ENCODE peak calls at places on chromosomes 1 and 21, in four cellular contexts. O is Calu3, T is lower lobe of right lung, G is HCT116. F is an unnamed sample.

GRCh38 chr1:241612533-241613505 is 27.4 kb downstream of the CHML start:
- DNase-seq in T (no peak), O (peak), G (no peak), F (no peak)

GRCh38 chr1:196372896-196373536 is 235.2 kb downstream of the KCNT2 start:
- DNase-seq in O (no peak), G (peak), T (no peak), F (peak)

GRCh38 chr1:33433509-33434362 is 2.8 kb upstream of the PHC2 start:
- DNase-seq in O (peak), G (peak), T (no peak), F (no peak)

GRCh38 chr1:38050397-38051141 is 4.0 kb upstream of the POU3F1 start:
- DNase-seq in T (no peak), G (no peak), O (no peak), F (no peak)

GRCh38 chr1:164651378-164651951 is 92.5 kb downstream of the PBX1 start:
- DNase-seq in O (peak), T (no peak), G (peak), F (no peak)

GRCh38 chr1:109622895-109623294 is 3.3 kb downstream of the AMPD2 start:
- DNase-seq in G (no peak), O (no peak), T (no peak), F (no peak)

GRCh38 chr1:51690285-51690961 is 73.5 kb downstream of the OSBPL9 start:
- DNase-seq in T (no peak), O (peak), G (no peak), F (no peak)

GRCh38 chr1:232974971-232975370 is 24.6 kb downstream of the NTPCR start:
- DNase-seq in O (no peak), G (no peak), T (no peak), F (no peak)

GRCh38 chr1:201578008-201578888 is 39.3 kb downstream of the NAV1 start:
- DNase-seq in G (no peak), O (no peak), T (no peak), F (no peak)

GRCh38 chr1:155125511-155125945 is 2.1 kb upstream of the EFNA1 start:
- DNase-seq in G (no peak), T (no peak), O (no peak), F (no peak)

GRCh38 chr1:62131093-62131725 is 63.4 kb upstream of the L1TD1 start:
- DNase-seq in G (no peak), T (no peak), O (peak), F (peak)

GRCh38 chr1:236677641-236678235 is 8.6 kb upstream of the ACTN2 start:
- DNase-seq in T (no peak), O (no peak), G (no peak), F (no peak)

GRCh38 chr1:64000021-64000420 is 203.4 kb upstream of the UBE2U start:
- DNase-seq in T (no peak), O (no peak), G (no peak), F (no peak)

GRCh38 chr1:116982319-116983004 is 19.1 kb upstream of the CD101 start:
- DNase-seq in G (no peak), O (no peak), T (no peak), F (no peak)

GRCh38 chr1:110673805-110674336 is 869 bp downstream of the KCNA3 start:
- DNase-seq in T (peak), O (no peak), G (no peak), F (no peak)

GRCh38 chr21:45951676-45952075 is 29.9 kb upstream of the COL6A1 start:
- DNase-seq in O (no peak), T (no peak), G (no peak), F (no peak)

GRCh38 chr1:31583995-31584868 is 7.9 kb downstream of the TINAGL1 start:
- DNase-seq in G (no peak), O (peak), T (peak), F (no peak)

GRCh38 chr1:25161981-25162380 is 70.3 kb downstream of the SYF2 start:
- DNase-seq in O (no peak), G (no peak), T (no peak), F (no peak)

GRCh38 chr1:206893380-206893779 is 3.9 kb upstream of the IL24 start:
- DNase-seq in T (no peak), O (no peak), G (no peak), F (no peak)

GRCh38 chr1:239587066-239587465 is 200.7 kb downstream of the CHRM3 start:
- DNase-seq in T (no peak), O (no peak), G (no peak), F (no peak)

GRCh38 chr1:109667452-109668122 is at the start of gene GSTM2:
- DNase-seq in O (no peak), G (no peak), T (peak), F (peak)

GRCh38 chr1:200028586-200029034 is 1.1 kb downstream of the NR5A2 start:
- DNase-seq in O (no peak), T (no peak), G (no peak), F (no peak)

GRCh38 chr1:156876281-156876680 is 15.6 kb downstream of the NTRK1 start:
- DNase-seq in G (no peak), O (no peak), T (no peak), F (no peak)

GRCh38 chr1:51313961-51314777 is 16.2 kb downstream of the TTC39A start:
- DNase-seq in O (peak), T (peak), G (no peak), F (no peak)

GRCh38 chr1:37465596-37466517 is 8.5 kb upstream of the ZC3H12A start:
- DNase-seq in O (no peak), T (no peak), G (no peak), F (no peak)

GRCh38 chr1:74432325-74432724 is 80.1 kb downstream of the LRRC53 start:
- DNase-seq in G (no peak), O (no peak), T (no peak), F (no peak)

GRCh38 chr21:37916795-37917142 is 512 bp upstream of the KCNJ6 start:
- DNase-seq in T (no peak), G (no peak), O (no peak), F (no peak)

GRCh38 chr1:19438552-19439196 is 46.7 kb downstream of the CAPZB start:
- DNase-seq in O (no peak), T (no peak), G (no peak), F (no peak)

GRCh38 chr1:158054721-158055120 is 61.3 kb downstream of the KIRREL1 start:
- DNase-seq in T (no peak), O (no peak), G (no peak), F (no peak)

GRCh38 chr1:174875306-174875705 is 124.4 kb upstream of the CACYBP start:
- DNase-seq in O (peak), G (no peak), T (peak), F (no peak)

GRCh38 chr1:154353460-154353904 is 28.2 kb downstream of the ATP8B2 start:
- DNase-seq in T (no peak), O (peak), G (peak), F (peak)

GRCh38 chr1:109548321-109549267 is at the start of gene GNAI3:
- DNase-seq in O (peak), G (peak), T (peak), F (peak)

GRCh38 chr21:38170283-38170682 is 86.5 kb upstream of the KCNJ15 start:
- DNase-seq in T (peak), O (peak), G (no peak), F (no peak)

DNA sequence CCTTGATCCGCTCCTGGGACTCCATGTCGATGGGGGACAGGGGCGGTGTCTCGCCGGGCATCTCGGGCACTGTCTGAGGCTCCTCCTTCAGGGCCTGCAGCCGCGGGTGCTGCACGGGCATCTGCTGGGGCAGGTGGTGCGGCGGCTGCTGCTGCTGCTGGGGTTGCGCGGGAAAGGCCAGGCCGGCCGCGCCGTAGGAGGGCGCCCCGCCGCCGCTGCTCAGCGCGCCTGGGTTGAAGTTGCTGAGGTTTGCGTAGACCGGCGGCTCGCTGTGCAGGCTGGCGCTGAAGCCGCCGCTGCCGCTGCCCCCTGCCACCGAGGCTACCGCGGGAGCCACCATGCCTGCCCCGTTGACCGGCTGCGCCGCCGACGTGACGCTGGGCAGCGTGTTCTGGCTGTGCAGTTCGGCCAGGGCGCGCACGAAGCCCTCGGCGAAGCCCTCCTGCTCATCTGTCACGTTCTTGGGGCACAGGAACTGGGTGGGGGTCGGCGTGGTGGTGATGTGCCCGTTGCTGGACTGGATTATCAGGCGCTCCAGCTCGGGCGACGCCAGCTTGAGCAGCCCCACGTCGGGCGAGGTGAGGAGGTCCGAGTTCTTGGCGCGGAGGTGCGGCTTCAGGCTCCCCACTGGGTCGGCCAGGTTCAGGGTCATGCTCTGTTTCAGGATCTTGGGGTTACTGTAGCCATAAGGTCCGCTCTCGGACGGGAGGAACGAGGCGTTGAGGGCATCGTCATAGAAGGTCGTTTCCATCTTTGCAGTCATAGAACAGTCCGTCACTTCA is 1.3 kb downstream of the JUN start:
- DNase-seq in G (no peak), O (peak), T (peak), F (peak)
- TF ChIP-seq CTCF in G (no peak), O (no peak), T (peak), F (peak)

GRCh38 chr21:44845418-44846200 is 27.7 kb upstream of the SUMO3 start:
- DNase-seq in G (no peak), T (peak), O (peak), F (peak)
- TF ChIP-seq CTCF in G (peak), T (peak), O (peak), F (peak)

DNA sequence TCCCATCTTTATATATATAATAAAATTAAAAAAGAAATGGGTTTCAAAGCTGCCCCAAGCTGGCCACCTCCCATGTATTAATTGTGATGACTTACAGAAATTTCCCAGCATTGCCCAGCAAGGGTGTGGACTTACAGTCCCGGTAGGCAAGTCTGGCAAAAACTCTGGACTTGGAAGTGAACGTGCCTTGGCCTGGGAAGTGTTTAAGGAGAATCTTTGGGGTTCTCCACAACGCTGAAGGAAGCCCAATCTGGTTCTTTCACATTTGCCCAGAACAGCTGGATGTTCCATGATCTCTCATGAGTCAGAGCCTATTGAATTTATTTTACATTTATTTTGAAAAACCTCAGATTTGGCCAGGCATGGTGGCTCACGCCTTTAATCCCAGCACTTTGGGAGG is 98.4 kb upstream of the SLC45A1 start:
- DNase-seq in O (no peak), T (no peak), G (no peak), F (no peak)
- TF ChIP-seq CTCF in O (no peak), T (no peak), G (no peak), F (no peak)

GRCh38 chr1:20484526-20485462 is 1.2 kb downstream of the CAMK2N1 start:
- DNase-seq in O (no peak), G (no peak), T (no peak), F (no peak)

GRCh38 chr1:20485527-20486456 is at the start of gene CAMK2N1:
- DNase-seq in O (peak), G (no peak), T (peak), F (peak)

GRCh38 chr1:20481643-20482498 is 4.1 kb downstream of the CAMK2N1 start:
- DNase-seq in T (no peak), G (no peak), O (no peak), F (no peak)

GRCh38 chr1:20483098-20483832 is 2.7 kb downstream of the CAMK2N1 start:
- DNase-seq in O (no peak), T (no peak), G (no peak), F (no peak)

GRCh38 chr1:20483833-20484525 is 2.0 kb downstream of the CAMK2N1 start:
- DNase-seq in G (no peak), T (no peak), O (no peak), F (peak)
- TF ChIP-seq CTCF in G (no peak), T (no peak), O (no peak), F (no peak)

GRCh38 chr1:115596080-115596795 is 45.5 kb upstream of the VANGL1 start:
- DNase-seq in O (no peak), G (no peak), T (no peak), F (no peak)
- TF ChIP-seq CTCF in O (no peak), G (no peak), T (no peak), F (no peak)

GRCh38 chr1:111803951-111804350 is 48.2 kb downstream of the DDX20 start:
- DNase-seq in T (no peak), O (no peak), G (no peak), F (no peak)

GRCh38 chr1:111802110-111802509 is 46.4 kb downstream of the DDX20 start:
- DNase-seq in G (no peak), T (no peak), O (no peak), F (no peak)

GRCh38 chr1:111798580-111798979 is 42.9 kb downstream of the DDX20 start:
- DNase-seq in O (no peak), G (no peak), T (no peak), F (no peak)

GRCh38 chr1:111802984-111803383 is 47.3 kb downstream of the DDX20 start:
- DNase-seq in T (no peak), O (no peak), G (no peak), F (no peak)

DNA sequence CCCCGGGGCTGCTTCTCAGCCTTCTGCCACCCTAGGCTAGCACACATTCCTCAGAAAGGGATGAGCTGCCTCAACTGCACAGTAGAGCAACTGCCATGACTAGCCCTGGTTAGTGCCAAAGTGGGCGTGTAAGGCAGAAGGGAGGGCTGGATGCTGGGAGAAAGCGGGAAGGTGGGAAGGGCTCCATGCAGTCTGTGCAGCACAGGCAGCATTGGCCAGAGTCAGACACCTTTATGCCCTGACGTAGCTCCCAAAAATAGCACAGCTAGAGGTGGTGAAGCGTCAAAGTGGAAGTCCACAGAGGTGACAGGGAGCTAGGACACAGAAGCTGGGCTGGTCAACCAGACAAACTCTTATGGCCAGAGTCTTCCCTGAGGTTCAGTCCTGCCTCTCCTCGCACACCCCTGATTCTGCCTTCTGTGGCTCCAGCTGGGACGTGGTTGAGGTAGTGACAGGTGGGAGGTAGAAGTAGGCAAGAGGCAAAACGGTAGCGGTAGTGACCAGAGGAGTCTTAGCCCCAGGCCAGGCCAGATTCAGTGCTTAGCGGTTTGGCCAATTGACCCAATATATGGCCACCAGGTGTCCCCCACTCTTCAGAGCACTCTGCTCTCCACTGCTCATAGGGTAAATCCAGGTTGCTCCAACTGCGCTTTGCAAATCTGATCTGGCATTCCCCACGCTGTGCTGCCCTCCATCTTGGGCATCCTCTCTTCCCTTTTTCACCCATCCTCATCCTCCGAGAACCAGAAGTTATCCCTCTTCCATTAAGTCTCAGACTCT is 45.6 kb downstream of the DDX20 start:
- DNase-seq in O (peak), T (no peak), G (no peak), F (no peak)
- TF ChIP-seq CTCF in O (no peak), T (no peak), G (peak), F (no peak)

F was measured in GM13977.